ENCODE peak calls at places on chromosomes 6 and 20, in five cellular contexts. One of them, this sample, is unnamed.

GRCh38 chr6:30775104-30775503 is 30.8 kb upstream of the IER3 start:
- ATAC-seq in upper lobe of left lung: no peak
- ATAC-seq in activated CD8-positive, alpha-beta T cell treated with anti-CD3 and anti-CD28 coated beads, Interleukin-2, amount 10 ng/mL, durations not matched to agents 7 days and 5 days: no peak
- ATAC-seq in SK-N-SH treated with all-trans-retinoic acid at 6 μM for 48 hours: no peak
- ATAC-seq in activated naive CD8-positive, alpha-beta T cell treated with anti-CD3 and anti-CD28 coated beads, Interleukin-2, amount 10 ng/mL, durations not matched to agents 7 days and 5 days: no peak
- ATAC-seq in this sample: no peak

GRCh38 chr6:88705601-88706000 is 257.8 kb downstream of the RNGTT start:
- ATAC-seq in activated naive CD8-positive, alpha-beta T cell treated with anti-CD3 and anti-CD28 coated beads, Interleukin-2, amount 10 ng/mL, durations not matched to agents 7 days and 5 days: no peak
- ATAC-seq in upper lobe of left lung: no peak
- ATAC-seq in SK-N-SH treated with all-trans-retinoic acid at 6 μM for 48 hours: no peak
- ATAC-seq in activated CD8-positive, alpha-beta T cell treated with anti-CD3 and anti-CD28 coated beads, Interleukin-2, amount 10 ng/mL, durations not matched to agents 7 days and 5 days: no peak
- ATAC-seq in this sample: peak; percentile 47

GRCh38 chr6:18509871-18510643 is 122.9 kb downstream of the RNF144B start:
- ATAC-seq in SK-N-SH treated with all-trans-retinoic acid at 6 μM for 48 hours: no peak
- ATAC-seq in upper lobe of left lung: no peak
- ATAC-seq in activated CD8-positive, alpha-beta T cell treated with anti-CD3 and anti-CD28 coated beads, Interleukin-2, amount 10 ng/mL, durations not matched to agents 7 days and 5 days: no peak
- ATAC-seq in activated naive CD8-positive, alpha-beta T cell treated with anti-CD3 and anti-CD28 coated beads, Interleukin-2, amount 10 ng/mL, durations not matched to agents 7 days and 5 days: no peak
- ATAC-seq in this sample: peak; percentile 57

GRCh38 chr20:58597021-58597940 is 53.8 kb upstream of the STX16 start:
- ATAC-seq in activated CD8-positive, alpha-beta T cell treated with anti-CD3 and anti-CD28 coated beads, Interleukin-2, amount 10 ng/mL, durations not matched to agents 7 days and 5 days: no peak
- ATAC-seq in activated naive CD8-positive, alpha-beta T cell treated with anti-CD3 and anti-CD28 coated beads, Interleukin-2, amount 10 ng/mL, durations not matched to agents 7 days and 5 days: no peak
- ATAC-seq in SK-N-SH treated with all-trans-retinoic acid at 6 μM for 48 hours: no peak
- ATAC-seq in upper lobe of left lung: peak; percentile 88
- ATAC-seq in this sample: no peak

GRCh38 chr6:100899202-100899601 is 18.1 kb upstream of the ASCC3 start:
- ATAC-seq in SK-N-SH treated with all-trans-retinoic acid at 6 μM for 48 hours: no peak
- ATAC-seq in activated CD8-positive, alpha-beta T cell treated with anti-CD3 and anti-CD28 coated beads, Interleukin-2, amount 10 ng/mL, durations not matched to agents 7 days and 5 days: no peak
- ATAC-seq in upper lobe of left lung: no peak
- ATAC-seq in activated naive CD8-positive, alpha-beta T cell treated with anti-CD3 and anti-CD28 coated beads, Interleukin-2, amount 10 ng/mL, durations not matched to agents 7 days and 5 days: no peak
- ATAC-seq in this sample: no peak

GRCh38 chr20:33441142-33441955 is 2.2 kb downstream of the SNTA1 start:
- ATAC-seq in activated CD8-positive, alpha-beta T cell treated with anti-CD3 and anti-CD28 coated beads, Interleukin-2, amount 10 ng/mL, durations not matched to agents 7 days and 5 days: no peak
- ATAC-seq in SK-N-SH treated with all-trans-retinoic acid at 6 μM for 48 hours: no peak
- ATAC-seq in activated naive CD8-positive, alpha-beta T cell treated with anti-CD3 and anti-CD28 coated beads, Interleukin-2, amount 10 ng/mL, durations not matched to agents 7 days and 5 days: no peak
- ATAC-seq in upper lobe of left lung: no peak
- ATAC-seq in this sample: no peak

GRCh38 chr20:33370296-33370695 is 31.0 kb downstream of the CDK5RAP1 start:
- ATAC-seq in SK-N-SH treated with all-trans-retinoic acid at 6 μM for 48 hours: no peak
- ATAC-seq in activated naive CD8-positive, alpha-beta T cell treated with anti-CD3 and anti-CD28 coated beads, Interleukin-2, amount 10 ng/mL, durations not matched to agents 7 days and 5 days: peak; percentile 68
- ATAC-seq in activated CD8-positive, alpha-beta T cell treated with anti-CD3 and anti-CD28 coated beads, Interleukin-2, amount 10 ng/mL, durations not matched to agents 7 days and 5 days: peak; percentile 56
- ATAC-seq in upper lobe of left lung: no peak
- ATAC-seq in this sample: peak; percentile 86

GRCh38 chr6:108916026-108916689 is 67.9 kb downstream of the ARMC2 start:
- ATAC-seq in upper lobe of left lung: no peak
- ATAC-seq in activated naive CD8-positive, alpha-beta T cell treated with anti-CD3 and anti-CD28 coated beads, Interleukin-2, amount 10 ng/mL, durations not matched to agents 7 days and 5 days: no peak
- ATAC-seq in activated CD8-positive, alpha-beta T cell treated with anti-CD3 and anti-CD28 coated beads, Interleukin-2, amount 10 ng/mL, durations not matched to agents 7 days and 5 days: no peak
- ATAC-seq in SK-N-SH treated with all-trans-retinoic acid at 6 μM for 48 hours: no peak
- ATAC-seq in this sample: no peak

GRCh38 chr6:86937219-86938079 is at the start of gene HTR1E:
- ATAC-seq in upper lobe of left lung: peak; percentile 61
- ATAC-seq in activated CD8-positive, alpha-beta T cell treated with anti-CD3 and anti-CD28 coated beads, Interleukin-2, amount 10 ng/mL, durations not matched to agents 7 days and 5 days: no peak
- ATAC-seq in activated naive CD8-positive, alpha-beta T cell treated with anti-CD3 and anti-CD28 coated beads, Interleukin-2, amount 10 ng/mL, durations not matched to agents 7 days and 5 days: no peak
- ATAC-seq in SK-N-SH treated with all-trans-retinoic acid at 6 μM for 48 hours: peak; percentile 92
- ATAC-seq in this sample: peak; percentile 62

GRCh38 chr6:11160199-11160598 is 48.7 kb upstream of the ERVFRD-1 start:
- ATAC-seq in activated CD8-positive, alpha-beta T cell treated with anti-CD3 and anti-CD28 coated beads, Interleukin-2, amount 10 ng/mL, durations not matched to agents 7 days and 5 days: no peak
- ATAC-seq in SK-N-SH treated with all-trans-retinoic acid at 6 μM for 48 hours: no peak
- ATAC-seq in activated naive CD8-positive, alpha-beta T cell treated with anti-CD3 and anti-CD28 coated beads, Interleukin-2, amount 10 ng/mL, durations not matched to agents 7 days and 5 days: no peak
- ATAC-seq in upper lobe of left lung: no peak
- ATAC-seq in this sample: no peak

GRCh38 chr6:27888576-27888975 is 23.6 kb downstream of the OR2B2 start:
- ATAC-seq in SK-N-SH treated with all-trans-retinoic acid at 6 μM for 48 hours: no peak
- ATAC-seq in activated CD8-positive, alpha-beta T cell treated with anti-CD3 and anti-CD28 coated beads, Interleukin-2, amount 10 ng/mL, durations not matched to agents 7 days and 5 days: no peak
- ATAC-seq in upper lobe of left lung: no peak
- ATAC-seq in activated naive CD8-positive, alpha-beta T cell treated with anti-CD3 and anti-CD28 coated beads, Interleukin-2, amount 10 ng/mL, durations not matched to agents 7 days and 5 days: no peak
- ATAC-seq in this sample: no peak

GRCh38 chr20:51318058-51318960 is 224.2 kb downstream of the NFATC2 start:
- ATAC-seq in upper lobe of left lung: peak; percentile 28
- ATAC-seq in SK-N-SH treated with all-trans-retinoic acid at 6 μM for 48 hours: peak; percentile 76
- ATAC-seq in activated CD8-positive, alpha-beta T cell treated with anti-CD3 and anti-CD28 coated beads, Interleukin-2, amount 10 ng/mL, durations not matched to agents 7 days and 5 days: no peak
- ATAC-seq in activated naive CD8-positive, alpha-beta T cell treated with anti-CD3 and anti-CD28 coated beads, Interleukin-2, amount 10 ng/mL, durations not matched to agents 7 days and 5 days: peak; percentile 36
- ATAC-seq in this sample: peak; percentile 41

GRCh38 chr6:106527979-106528378 is 101.3 kb downstream of the RTN4IP1 start:
- ATAC-seq in upper lobe of left lung: no peak
- ATAC-seq in SK-N-SH treated with all-trans-retinoic acid at 6 μM for 48 hours: peak; percentile 59
- ATAC-seq in activated naive CD8-positive, alpha-beta T cell treated with anti-CD3 and anti-CD28 coated beads, Interleukin-2, amount 10 ng/mL, durations not matched to agents 7 days and 5 days: no peak
- ATAC-seq in activated CD8-positive, alpha-beta T cell treated with anti-CD3 and anti-CD28 coated beads, Interleukin-2, amount 10 ng/mL, durations not matched to agents 7 days and 5 days: no peak
- ATAC-seq in this sample: no peak

GRCh38 chr6:42339991-42340401 is 111.7 kb downstream of the TRERF1 start:
- ATAC-seq in activated CD8-positive, alpha-beta T cell treated with anti-CD3 and anti-CD28 coated beads, Interleukin-2, amount 10 ng/mL, durations not matched to agents 7 days and 5 days: peak; percentile 53
- ATAC-seq in SK-N-SH treated with all-trans-retinoic acid at 6 μM for 48 hours: no peak
- ATAC-seq in activated naive CD8-positive, alpha-beta T cell treated with anti-CD3 and anti-CD28 coated beads, Interleukin-2, amount 10 ng/mL, durations not matched to agents 7 days and 5 days: peak; percentile 62
- ATAC-seq in upper lobe of left lung: no peak
- ATAC-seq in this sample: peak; percentile 77

GRCh38 chr20:26308961-26309360 is 612.3 kb upstream of the ZNF337 start:
- ATAC-seq in SK-N-SH treated with all-trans-retinoic acid at 6 μM for 48 hours: no peak
- ATAC-seq in activated CD8-positive, alpha-beta T cell treated with anti-CD3 and anti-CD28 coated beads, Interleukin-2, amount 10 ng/mL, durations not matched to agents 7 days and 5 days: no peak
- ATAC-seq in upper lobe of left lung: no peak
- ATAC-seq in activated naive CD8-positive, alpha-beta T cell treated with anti-CD3 and anti-CD28 coated beads, Interleukin-2, amount 10 ng/mL, durations not matched to agents 7 days and 5 days: peak; percentile 54
- ATAC-seq in this sample: no peak

GRCh38 chr6:110543106-110543505 is 66.7 kb upstream of the SLC22A16 start:
- ATAC-seq in activated CD8-positive, alpha-beta T cell treated with anti-CD3 and anti-CD28 coated beads, Interleukin-2, amount 10 ng/mL, durations not matched to agents 7 days and 5 days: no peak
- ATAC-seq in SK-N-SH treated with all-trans-retinoic acid at 6 μM for 48 hours: peak; percentile 14
- ATAC-seq in upper lobe of left lung: no peak
- ATAC-seq in activated naive CD8-positive, alpha-beta T cell treated with anti-CD3 and anti-CD28 coated beads, Interleukin-2, amount 10 ng/mL, durations not matched to agents 7 days and 5 days: no peak
- ATAC-seq in this sample: no peak

GRCh38 chr6:36757206-36757605 is 59.6 kb downstream of the RAB44 start:
- ATAC-seq in SK-N-SH treated with all-trans-retinoic acid at 6 μM for 48 hours: no peak
- ATAC-seq in activated CD8-positive, alpha-beta T cell treated with anti-CD3 and anti-CD28 coated beads, Interleukin-2, amount 10 ng/mL, durations not matched to agents 7 days and 5 days: no peak
- ATAC-seq in activated naive CD8-positive, alpha-beta T cell treated with anti-CD3 and anti-CD28 coated beads, Interleukin-2, amount 10 ng/mL, durations not matched to agents 7 days and 5 days: no peak
- ATAC-seq in upper lobe of left lung: no peak
- ATAC-seq in this sample: peak; percentile 21

GRCh38 chr6:127328043-127328442 is 15.4 kb downstream of the ECHDC1 start:
- ATAC-seq in SK-N-SH treated with all-trans-retinoic acid at 6 μM for 48 hours: no peak
- ATAC-seq in upper lobe of left lung: no peak
- ATAC-seq in activated CD8-positive, alpha-beta T cell treated with anti-CD3 and anti-CD28 coated beads, Interleukin-2, amount 10 ng/mL, durations not matched to agents 7 days and 5 days: no peak
- ATAC-seq in activated naive CD8-positive, alpha-beta T cell treated with anti-CD3 and anti-CD28 coated beads, Interleukin-2, amount 10 ng/mL, durations not matched to agents 7 days and 5 days: no peak
- ATAC-seq in this sample: no peak

GRCh38 chr6:90110971-90111370 is 185.7 kb downstream of the BACH2 start:
- ATAC-seq in activated naive CD8-positive, alpha-beta T cell treated with anti-CD3 and anti-CD28 coated beads, Interleukin-2, amount 10 ng/mL, durations not matched to agents 7 days and 5 days: peak; percentile 79
- ATAC-seq in upper lobe of left lung: no peak
- ATAC-seq in SK-N-SH treated with all-trans-retinoic acid at 6 μM for 48 hours: no peak
- ATAC-seq in activated CD8-positive, alpha-beta T cell treated with anti-CD3 and anti-CD28 coated beads, Interleukin-2, amount 10 ng/mL, durations not matched to agents 7 days and 5 days: peak; percentile 76
- ATAC-seq in this sample: no peak

GRCh38 chr6:112749673-112750072 is 402.5 kb downstream of the RFPL4B start:
- ATAC-seq in activated CD8-positive, alpha-beta T cell treated with anti-CD3 and anti-CD28 coated beads, Interleukin-2, amount 10 ng/mL, durations not matched to agents 7 days and 5 days: no peak
- ATAC-seq in SK-N-SH treated with all-trans-retinoic acid at 6 μM for 48 hours: no peak
- ATAC-seq in upper lobe of left lung: no peak
- ATAC-seq in activated naive CD8-positive, alpha-beta T cell treated with anti-CD3 and anti-CD28 coated beads, Interleukin-2, amount 10 ng/mL, durations not matched to agents 7 days and 5 days: no peak
- ATAC-seq in this sample: no peak

GRCh38 chr6:33933101-33933500 is 129.3 kb upstream of the MLN start:
- ATAC-seq in activated CD8-positive, alpha-beta T cell treated with anti-CD3 and anti-CD28 coated beads, Interleukin-2, amount 10 ng/mL, durations not matched to agents 7 days and 5 days: no peak
- ATAC-seq in SK-N-SH treated with all-trans-retinoic acid at 6 μM for 48 hours: no peak
- ATAC-seq in activated naive CD8-positive, alpha-beta T cell treated with anti-CD3 and anti-CD28 coated beads, Interleukin-2, amount 10 ng/mL, durations not matched to agents 7 days and 5 days: no peak
- ATAC-seq in upper lobe of left lung: no peak
- ATAC-seq in this sample: no peak

GRCh38 chr6:135944120-135944519 is 92.6 kb downstream of the PDE7B start:
- ATAC-seq in SK-N-SH treated with all-trans-retinoic acid at 6 μM for 48 hours: no peak
- ATAC-seq in activated naive CD8-positive, alpha-beta T cell treated with anti-CD3 and anti-CD28 coated beads, Interleukin-2, amount 10 ng/mL, durations not matched to agents 7 days and 5 days: no peak
- ATAC-seq in activated CD8-positive, alpha-beta T cell treated with anti-CD3 and anti-CD28 coated beads, Interleukin-2, amount 10 ng/mL, durations not matched to agents 7 days and 5 days: no peak
- ATAC-seq in upper lobe of left lung: no peak
- ATAC-seq in this sample: no peak

GRCh38 chr20:47620808-47621805 is 119.4 kb downstream of the NCOA3 start:
- ATAC-seq in SK-N-SH treated with all-trans-retinoic acid at 6 μM for 48 hours: peak; percentile 71
- ATAC-seq in activated CD8-positive, alpha-beta T cell treated with anti-CD3 and anti-CD28 coated beads, Interleukin-2, amount 10 ng/mL, durations not matched to agents 7 days and 5 days: peak; percentile 44
- ATAC-seq in upper lobe of left lung: no peak
- ATAC-seq in activated naive CD8-positive, alpha-beta T cell treated with anti-CD3 and anti-CD28 coated beads, Interleukin-2, amount 10 ng/mL, durations not matched to agents 7 days and 5 days: no peak
- ATAC-seq in this sample: peak; percentile 55

GRCh38 chr20:49831770-49832631 is 19.4 kb downstream of the SLC9A8 start:
- ATAC-seq in upper lobe of left lung: no peak
- ATAC-seq in SK-N-SH treated with all-trans-retinoic acid at 6 μM for 48 hours: no peak
- ATAC-seq in activated CD8-positive, alpha-beta T cell treated with anti-CD3 and anti-CD28 coated beads, Interleukin-2, amount 10 ng/mL, durations not matched to agents 7 days and 5 days: no peak
- ATAC-seq in activated naive CD8-positive, alpha-beta T cell treated with anti-CD3 and anti-CD28 coated beads, Interleukin-2, amount 10 ng/mL, durations not matched to agents 7 days and 5 days: no peak
- ATAC-seq in this sample: no peak

GRCh38 chr6:2868637-2869379 is 27.1 kb upstream of the SERPINB1 start:
- ATAC-seq in activated naive CD8-positive, alpha-beta T cell treated with anti-CD3 and anti-CD28 coated beads, Interleukin-2, amount 10 ng/mL, durations not matched to agents 7 days and 5 days: no peak
- ATAC-seq in SK-N-SH treated with all-trans-retinoic acid at 6 μM for 48 hours: no peak
- ATAC-seq in upper lobe of left lung: no peak
- ATAC-seq in activated CD8-positive, alpha-beta T cell treated with anti-CD3 and anti-CD28 coated beads, Interleukin-2, amount 10 ng/mL, durations not matched to agents 7 days and 5 days: peak; percentile 42
- ATAC-seq in this sample: no peak

GRCh38 chr6:158661156-158661555 is 11.3 kb downstream of the SYTL3 start:
- ATAC-seq in SK-N-SH treated with all-trans-retinoic acid at 6 μM for 48 hours: no peak
- ATAC-seq in activated CD8-positive, alpha-beta T cell treated with anti-CD3 and anti-CD28 coated beads, Interleukin-2, amount 10 ng/mL, durations not matched to agents 7 days and 5 days: no peak
- ATAC-seq in activated naive CD8-positive, alpha-beta T cell treated with anti-CD3 and anti-CD28 coated beads, Interleukin-2, amount 10 ng/mL, durations not matched to agents 7 days and 5 days: no peak
- ATAC-seq in upper lobe of left lung: no peak
- ATAC-seq in this sample: no peak

GRCh38 chr20:63544958-63545516 is 2.5 kb downstream of the SRMS start:
- ATAC-seq in SK-N-SH treated with all-trans-retinoic acid at 6 μM for 48 hours: no peak
- ATAC-seq in activated naive CD8-positive, alpha-beta T cell treated with anti-CD3 and anti-CD28 coated beads, Interleukin-2, amount 10 ng/mL, durations not matched to agents 7 days and 5 days: no peak
- ATAC-seq in upper lobe of left lung: no peak
- ATAC-seq in activated CD8-positive, alpha-beta T cell treated with anti-CD3 and anti-CD28 coated beads, Interleukin-2, amount 10 ng/mL, durations not matched to agents 7 days and 5 days: no peak
- ATAC-seq in this sample: no peak

GRCh38 chr6:113837170-113837569 is 20.0 kb upstream of the MARCKS start:
- ATAC-seq in activated CD8-positive, alpha-beta T cell treated with anti-CD3 and anti-CD28 coated beads, Interleukin-2, amount 10 ng/mL, durations not matched to agents 7 days and 5 days: no peak
- ATAC-seq in SK-N-SH treated with all-trans-retinoic acid at 6 μM for 48 hours: no peak
- ATAC-seq in upper lobe of left lung: no peak
- ATAC-seq in activated naive CD8-positive, alpha-beta T cell treated with anti-CD3 and anti-CD28 coated beads, Interleukin-2, amount 10 ng/mL, durations not matched to agents 7 days and 5 days: no peak
- ATAC-seq in this sample: no peak

GRCh38 chr6:104612541-104612940 is 247.2 kb downstream of the HACE1 start:
- ATAC-seq in SK-N-SH treated with all-trans-retinoic acid at 6 μM for 48 hours: no peak
- ATAC-seq in activated naive CD8-positive, alpha-beta T cell treated with anti-CD3 and anti-CD28 coated beads, Interleukin-2, amount 10 ng/mL, durations not matched to agents 7 days and 5 days: no peak
- ATAC-seq in upper lobe of left lung: no peak
- ATAC-seq in activated CD8-positive, alpha-beta T cell treated with anti-CD3 and anti-CD28 coated beads, Interleukin-2, amount 10 ng/mL, durations not matched to agents 7 days and 5 days: no peak
- ATAC-seq in this sample: no peak

GRCh38 chr6:56714982-56715456 is 72.3 kb upstream of the DST start:
- ATAC-seq in activated CD8-positive, alpha-beta T cell treated with anti-CD3 and anti-CD28 coated beads, Interleukin-2, amount 10 ng/mL, durations not matched to agents 7 days and 5 days: no peak
- ATAC-seq in SK-N-SH treated with all-trans-retinoic acid at 6 μM for 48 hours: peak; percentile 63
- ATAC-seq in activated naive CD8-positive, alpha-beta T cell treated with anti-CD3 and anti-CD28 coated beads, Interleukin-2, amount 10 ng/mL, durations not matched to agents 7 days and 5 days: no peak
- ATAC-seq in upper lobe of left lung: peak; percentile 40
- ATAC-seq in this sample: no peak

GRCh38 chr6:108145639-108146038 is 20.2 kb upstream of the NR2E1 start:
- ATAC-seq in activated naive CD8-positive, alpha-beta T cell treated with anti-CD3 and anti-CD28 coated beads, Interleukin-2, amount 10 ng/mL, durations not matched to agents 7 days and 5 days: no peak
- ATAC-seq in upper lobe of left lung: no peak
- ATAC-seq in SK-N-SH treated with all-trans-retinoic acid at 6 μM for 48 hours: no peak
- ATAC-seq in activated CD8-positive, alpha-beta T cell treated with anti-CD3 and anti-CD28 coated beads, Interleukin-2, amount 10 ng/mL, durations not matched to agents 7 days and 5 days: no peak
- ATAC-seq in this sample: no peak